ENCODE peak calls at places on chromosome 4, in ten cellular contexts. T is heart right ventricle; F is naive thymus-derived CD8-positive, alpha-beta T cell; K is EL; Y is left ventricle myocardium superior; Z is activated T-helper 1 cell treated with Interleukin-2 at 50 U/mL for 16 hours; H is NCI-H1092 treated with DMSO at 0.1 percent for 48 hours; A is right atrium auricular region; N is NCI-H2171; U is GM20000. M is an unnamed sample.

GRCh38 chr4:105709081-105709450 is 482 bp downstream of the GSTCD start:
- DNase-seq in T (peak), F (no peak), K (peak), Y (no peak), Z (no peak), H (peak), A (no peak), N (no peak), U (peak), M (peak)

GRCh38 chr4:16524911-16525574 is 298.8 kb upstream of the TAPT1 start:
- DNase-seq in T (peak), F (no peak), K (no peak), Y (peak), Z (no peak), H (no peak), A (peak), N (no peak), U (no peak), M (no peak)

GRCh38 chr4:158936238-158936637 is 166.6 kb upstream of the RAPGEF2 start:
- DNase-seq in T (no peak), F (no peak), K (no peak), Y (no peak), Z (no peak), H (no peak), A (no peak), N (no peak), U (no peak), M (no peak)

GRCh38 chr4:1072830-1073446 is 40.4 kb downstream of the RNF212 start:
- DNase-seq in T (peak), F (peak), K (peak), Y (no peak), Z (peak), H (peak), A (peak), N (no peak), U (peak), M (peak)

GRCh38 chr4:112766422-112766821 is 129.5 kb downstream of the LARP7 start:
- DNase-seq in T (no peak), F (no peak), K (peak), Y (no peak), Z (no peak), H (peak), A (no peak), N (no peak), U (peak), M (no peak)

GRCh38 chr4:25767877-25768475 is 94.8 kb downstream of the SEL1L3 start:
- DNase-seq in T (peak), F (no peak), K (peak), Y (no peak), Z (no peak), H (peak), A (peak), N (peak), U (no peak), M (peak)

GRCh38 chr4:2261110-2261852 is 628 bp downstream of the MXD4 start:
- DNase-seq in T (peak), F (peak), K (peak), Y (peak), Z (peak), H (no peak), A (no peak), N (no peak), U (peak), M (peak)

GRCh38 chr4:48909697-48910096 is 3.1 kb upstream of the OCIAD2 start:
- DNase-seq in T (no peak), F (no peak), K (peak), Y (no peak), Z (peak), H (no peak), A (no peak), N (no peak), U (no peak), M (no peak)

GRCh38 chr4:1532549-1533395 is 126.5 kb upstream of the NKX1-1 start:
- DNase-seq in T (no peak), F (no peak), K (no peak), Y (peak), Z (no peak), H (no peak), A (no peak), N (no peak), U (no peak), M (no peak)

GRCh38 chr4:80196259-80197131 is 808 bp upstream of the PRDM8 start:
- DNase-seq in T (no peak), F (no peak), K (no peak), Y (no peak), Z (no peak), H (peak), A (no peak), N (peak), U (no peak), M (no peak)

GRCh38 chr4:118587946-118588345 is 97.2 kb upstream of the METTL14 start:
- DNase-seq in T (no peak), F (no peak), K (no peak), Y (no peak), Z (no peak), H (no peak), A (no peak), N (no peak), U (no peak), M (no peak)

GRCh38 chr4:174595141-174595929 is 73.0 kb upstream of the HPGD start:
- DNase-seq in T (no peak), F (no peak), K (no peak), Y (no peak), Z (no peak), H (no peak), A (no peak), N (no peak), U (no peak), M (no peak)

GRCh38 chr4:88818650-88819470 is 121.2 kb upstream of the NAP1L5 start:
- DNase-seq in T (peak), F (peak), K (peak), Y (no peak), Z (peak), H (peak), A (no peak), N (no peak), U (peak), M (peak)

GRCh38 chr4:168496834-168497233 is at the start of gene PALLD:
- DNase-seq in T (peak), F (no peak), K (no peak), Y (peak), Z (no peak), H (no peak), A (no peak), N (no peak), U (no peak), M (no peak)

GRCh38 chr4:16078195-16078756 is 5.5 kb downstream of the PROM1 start:
- DNase-seq in T (no peak), F (no peak), K (no peak), Y (no peak), Z (no peak), H (no peak), A (no peak), N (no peak), U (no peak), M (no peak)

GRCh38 chr4:138251904-138252303 is 9.8 kb upstream of the SLC7A11 start:
- DNase-seq in T (no peak), F (no peak), K (peak), Y (no peak), Z (no peak), H (no peak), A (no peak), N (no peak), U (no peak), M (no peak)

GRCh38 chr4:114316789-114317188 is 281.8 kb upstream of the UGT8 start:
- DNase-seq in T (no peak), F (no peak), K (no peak), Y (no peak), Z (no peak), H (no peak), A (no peak), N (no peak), U (no peak), M (no peak)

GRCh38 chr4:1091561-1091995 is 21.8 kb downstream of the RNF212 start:
- DNase-seq in T (no peak), F (no peak), K (no peak), Y (no peak), Z (no peak), H (no peak), A (no peak), N (no peak), U (no peak), M (no peak)

GRCh38 chr4:119730644-119730995 is 102.0 kb upstream of the PDE5A start:
- DNase-seq in T (no peak), F (no peak), K (peak), Y (no peak), Z (no peak), H (no peak), A (no peak), N (no peak), U (no peak), M (no peak)

GRCh38 chr4:54152846-54153600 is 53.1 kb downstream of the GSX2 start:
- DNase-seq in T (no peak), F (no peak), K (peak), Y (no peak), Z (no peak), H (no peak), A (no peak), N (no peak), U (no peak), M (no peak)

GRCh38 chr4:51895158-51895557 is 52.2 kb downstream of the DCUN1D4 start:
- DNase-seq in T (no peak), F (no peak), K (peak), Y (no peak), Z (no peak), H (no peak), A (no peak), N (no peak), U (peak), M (no peak)

GRCh38 chr4:150366487-150366999 is 215.4 kb upstream of the MAB21L2 start:
- DNase-seq in T (no peak), F (no peak), K (no peak), Y (no peak), Z (no peak), H (peak), A (no peak), N (no peak), U (peak), M (peak)

M was measured in COR-L47.